ENCODE peak calls at places on chromosomes 13 and 19, in ten cellular contexts. G is AG10803; Z is stimulated activated CD4-positive, alpha-beta T cell treated with anti-CD3 and anti-CD28 coated beads, Interleukin-2, amount 100 ng/mL, for 48 hours; O is omental fat pad; W is stimulated activated CD8-positive, alpha-beta memory T cell treated with anti-CD3 and anti-CD28 coated beads, Interleukin-2, amount 100 ng/mL, for 48 hours; V is lower leg skin; X is HEK293T; S is naive thymus-derived CD8-positive, alpha-beta T cell; A is EL; J is activated T-cell treated with anti-CD3 and anti-CD28 coated beads for 1 hour. P is an unnamed sample.

GRCh38 chr13:114339779-114340534 is 25.7 kb downstream of the CHAMP1 start:
- DNase-seq in O (no peak), Z (no peak), A (peak; percentile 62), V (no peak), X (no peak), G (peak; percentile 66), J (peak; percentile 29), S (peak; percentile 65), W (no peak), P (peak; percentile 75)

GRCh38 chr19:19042732-19043274 is 9.4 kb downstream of the ARMC6 start:
- DNase-seq in W (no peak), J (no peak), S (no peak), G (no peak), V (no peak), A (no peak), O (no peak), Z (no peak), X (no peak), P (no peak)

GRCh38 chr19:15251749-15252397 is 19.6 kb upstream of the EPHX3 start:
- DNase-seq in O (peak; percentile 31), G (peak; percentile 98), W (no peak), A (peak; percentile 95), S (no peak), J (no peak), X (peak; percentile 76), V (peak; percentile 62), Z (no peak), P (no peak)

GRCh38 chr13:74221752-74222151 is 87.5 kb upstream of the KLF12 start:
- DNase-seq in J (no peak), O (no peak), X (no peak), V (no peak), S (no peak), W (no peak), G (no peak), A (no peak), Z (no peak), P (no peak)

GRCh38 chr13:110282316-110282841 is 24.6 kb downstream of the COL4A1 start:
- DNase-seq in J (no peak), X (no peak), Z (no peak), V (no peak), A (no peak), W (no peak), G (no peak), O (no peak), S (no peak), P (no peak)

GRCh38 chr13:110382830-110383229 is 75.7 kb downstream of the COL4A2 start:
- DNase-seq in S (no peak), O (no peak), W (no peak), A (no peak), Z (no peak), X (no peak), J (no peak), V (no peak), G (no peak), P (no peak)

GRCh38 chr13:113122571-113123225 is at the start of gene F10:
- DNase-seq in O (no peak), J (no peak), V (peak; percentile 56), X (no peak), A (peak; percentile 65), W (no peak), S (no peak), G (peak; percentile 70), Z (no peak), P (no peak)

GRCh38 chr13:94658926-94659649 is 53.3 kb downstream of the SOX21 start:
- DNase-seq in J (no peak), O (no peak), G (no peak), W (no peak), Z (no peak), V (no peak), S (no peak), X (peak; percentile 58), A (no peak), P (no peak)

GRCh38 chr13:95199896-95200295 is 101.4 kb downstream of the ABCC4 start:
- DNase-seq in A (no peak), Z (no peak), O (no peak), X (no peak), J (no peak), V (no peak), G (no peak), S (no peak), W (no peak), P (no peak)

GRCh38 chr13:111387945-111388600 is 67.6 kb downstream of the TEX29 start:
- DNase-seq in J (no peak), O (no peak), X (no peak), V (no peak), S (no peak), A (no peak), Z (no peak), G (no peak), W (no peak), P (no peak)

GRCh38 chr13:19681517-19681916 is 48.1 kb downstream of the MPHOSPH8 start:
- DNase-seq in S (no peak), G (no peak), J (no peak), X (no peak), O (no peak), A (no peak), W (no peak), Z (no peak), V (no peak), P (no peak)

GRCh38 chr19:16801599-16801998 is 27.6 kb upstream of the SIN3B start:
- DNase-seq in Z (no peak), O (no peak), V (no peak), W (no peak), X (peak; percentile 61), G (peak; percentile 53), A (peak; percentile 48), S (no peak), J (no peak), P (no peak)

GRCh38 chr19:4371209-4371897 is 28.0 kb downstream of the MPND start:
- DNase-seq in J (no peak), W (no peak), A (no peak), O (no peak), V (no peak), Z (no peak), X (no peak), S (no peak), G (no peak), P (no peak)

GRCh38 chr13:112992931-112993700 is 24.1 kb downstream of the MCF2L start:
- DNase-seq in W (no peak), J (no peak), X (no peak), S (no peak), V (no peak), A (no peak), G (no peak), O (no peak), Z (no peak), P (no peak)

GRCh38 chr13:66656050-66656449 is 574.1 kb downstream of the PCDH9 start:
- DNase-seq in G (no peak), X (no peak), A (no peak), Z (no peak), S (no peak), W (no peak), J (no peak), O (no peak), V (no peak), P (no peak)

GRCh38 chr19:3450796-3451411 is 29.4 kb downstream of the SMIM24 start:
- DNase-seq in W (no peak), Z (no peak), X (no peak), J (no peak), A (peak; percentile 100), V (peak; percentile 66), G (peak; percentile 99), O (peak; percentile 72), S (no peak), P (no peak)

GRCh38 chr13:31538067-31539042 is 201.0 kb upstream of the RXFP2 start:
- DNase-seq in X (peak; percentile 59), G (peak; percentile 52), J (no peak), Z (no peak), O (no peak), W (no peak), V (no peak), A (peak; percentile 79), S (no peak), P (peak; percentile 45)

GRCh38 chr19:33400856-33401682 is 27.6 kb downstream of the CEBPG start:
- DNase-seq in Z (no peak), O (no peak), G (no peak), W (no peak), S (no peak), V (no peak), X (no peak), A (no peak), J (no peak), P (no peak)

GRCh38 chr13:44311011-44311481 is 62.6 kb upstream of the SERP2 start:
- DNase-seq in J (no peak), G (peak; percentile 7), O (no peak), Z (no peak), X (no peak), A (no peak), S (no peak), V (peak; percentile 63), W (no peak), P (no peak)

GRCh38 chr13:50006426-50007135 is 8.7 kb upstream of the KCNRG start:
- DNase-seq in A (no peak), G (peak; percentile 46), V (no peak), J (no peak), S (no peak), X (no peak), W (no peak), Z (no peak), O (no peak), P (no peak)

GRCh38 chr13:84810781-84811180 is 928.5 kb upstream of the SLITRK1 start:
- DNase-seq in O (no peak), A (peak; percentile 37), S (no peak), W (no peak), Z (no peak), X (no peak), V (no peak), G (no peak), J (no peak), P (no peak)

GRCh38 chr19:50242586-50242985 is 39.2 kb downstream of the MYH14 start:
- DNase-seq in X (no peak), V (no peak), G (no peak), S (no peak), O (no peak), J (no peak), Z (no peak), A (no peak), W (no peak), P (no peak)

GRCh38 chr19:40216777-40217026 is 1.5 kb downstream of the TTC9B start:
- DNase-seq in G (no peak), O (no peak), J (no peak), V (no peak), X (no peak), W (no peak), A (no peak), S (no peak), Z (no peak), P (no peak)

GRCh38 chr19:57348136-57348535 is 2.9 kb upstream of the ZNF304 start:
- DNase-seq in W (no peak), A (no peak), Z (no peak), G (peak; percentile 81), J (no peak), S (no peak), O (no peak), X (no peak), V (no peak), P (no peak)

GRCh38 chr19:7382694-7383093 is 34.0 kb downstream of the ARHGEF18 start:
- DNase-seq in W (no peak), O (no peak), J (no peak), Z (no peak), G (no peak), X (peak; percentile 5), A (no peak), V (no peak), S (no peak), P (no peak)

GRCh38 chr13:29453657-29454056 is 141.8 kb downstream of the SLC7A1 start:
- DNase-seq in W (no peak), V (no peak), X (no peak), G (peak; percentile 55), O (no peak), Z (no peak), S (no peak), J (no peak), A (no peak), P (no peak)

GRCh38 chr13:29465741-29466293 is 129.7 kb downstream of the SLC7A1 start:
- DNase-seq in A (peak; percentile 80), X (no peak), G (peak; percentile 53), S (no peak), Z (no peak), O (no peak), V (no peak), J (no peak), W (no peak), P (no peak)